ENCODE peak calls at places on chromosomes 2 and 18, in four cellular contexts. One of them, this sample, is unnamed.

GRCh38 chr2:232232915-232233314 is 145.6 kb upstream of the ALPP start:
- DNase-seq in OCI-LY7: no peak
- DNase-seq in activated CD4-positive, alpha-beta T cell treated with anti-CD3 and anti-CD28 coated beads, Interleukin-2, amount 50 U/mL, for 24 hours: no peak
- DNase-seq in cardiac muscle cell: no peak
- DNase-seq in this sample: no peak

GRCh38 chr2:101493074-101493473 is 18.2 kb upstream of the RFX8 start:
- DNase-seq in cardiac muscle cell: no peak
- DNase-seq in activated CD4-positive, alpha-beta T cell treated with anti-CD3 and anti-CD28 coated beads, Interleukin-2, amount 50 U/mL, for 24 hours: no peak
- DNase-seq in OCI-LY7: no peak
- DNase-seq in this sample: no peak

GRCh38 chr2:234003972-234004617 is 46.4 kb upstream of the SPP2 start:
- DNase-seq in activated CD4-positive, alpha-beta T cell treated with anti-CD3 and anti-CD28 coated beads, Interleukin-2, amount 50 U/mL, for 24 hours: no peak
- DNase-seq in cardiac muscle cell: peak
- DNase-seq in OCI-LY7: no peak
- DNase-seq in this sample: peak

GRCh38 chr18:45227004-45227403 is 388.3 kb upstream of the SLC14A2 start:
- DNase-seq in activated CD4-positive, alpha-beta T cell treated with anti-CD3 and anti-CD28 coated beads, Interleukin-2, amount 50 U/mL, for 24 hours: no peak
- DNase-seq in cardiac muscle cell: no peak
- DNase-seq in OCI-LY7: no peak
- DNase-seq in this sample: no peak

GRCh38 chr2:164920430-164920829 is 34.9 kb downstream of the SLC38A11 start:
- DNase-seq in OCI-LY7: no peak
- DNase-seq in cardiac muscle cell: peak
- DNase-seq in activated CD4-positive, alpha-beta T cell treated with anti-CD3 and anti-CD28 coated beads, Interleukin-2, amount 50 U/mL, for 24 hours: no peak
- DNase-seq in this sample: peak

GRCh38 chr2:105357122-105357521 is 19.8 kb downstream of the C2orf49 start:
- DNase-seq in cardiac muscle cell: no peak
- DNase-seq in activated CD4-positive, alpha-beta T cell treated with anti-CD3 and anti-CD28 coated beads, Interleukin-2, amount 50 U/mL, for 24 hours: no peak
- DNase-seq in OCI-LY7: no peak
- DNase-seq in this sample: no peak

GRCh38 chr2:232422051-232422450 is 15.4 kb downstream of the ALPG start:
- DNase-seq in activated CD4-positive, alpha-beta T cell treated with anti-CD3 and anti-CD28 coated beads, Interleukin-2, amount 50 U/mL, for 24 hours: no peak
- DNase-seq in cardiac muscle cell: no peak
- DNase-seq in OCI-LY7: no peak
- DNase-seq in this sample: no peak

GRCh38 chr2:86068098-86069047 is 37.3 kb downstream of the POLR1A start:
- DNase-seq in activated CD4-positive, alpha-beta T cell treated with anti-CD3 and anti-CD28 coated beads, Interleukin-2, amount 50 U/mL, for 24 hours: no peak
- DNase-seq in OCI-LY7: peak
- DNase-seq in cardiac muscle cell: no peak
- DNase-seq in this sample: no peak

GRCh38 chr2:28360742-28361293 is 31.8 kb upstream of the FOSL2 start:
- DNase-seq in cardiac muscle cell: peak
- DNase-seq in OCI-LY7: no peak
- DNase-seq in activated CD4-positive, alpha-beta T cell treated with anti-CD3 and anti-CD28 coated beads, Interleukin-2, amount 50 U/mL, for 24 hours: no peak
- DNase-seq in this sample: no peak

GRCh38 chr2:218028562-218029348 is 26.0 kb upstream of the TNS1 start:
- DNase-seq in cardiac muscle cell: no peak
- DNase-seq in activated CD4-positive, alpha-beta T cell treated with anti-CD3 and anti-CD28 coated beads, Interleukin-2, amount 50 U/mL, for 24 hours: no peak
- DNase-seq in OCI-LY7: no peak
- DNase-seq in this sample: no peak

GRCh38 chr18:21242141-21243040 is at the start of gene GREB1L:
- DNase-seq in activated CD4-positive, alpha-beta T cell treated with anti-CD3 and anti-CD28 coated beads, Interleukin-2, amount 50 U/mL, for 24 hours: no peak
- DNase-seq in cardiac muscle cell: peak
- DNase-seq in OCI-LY7: no peak
- DNase-seq in this sample: peak

GRCh38 chr2:119349289-119349688 is 17.3 kb downstream of the C2orf76 start:
- DNase-seq in cardiac muscle cell: no peak
- DNase-seq in OCI-LY7: no peak
- DNase-seq in activated CD4-positive, alpha-beta T cell treated with anti-CD3 and anti-CD28 coated beads, Interleukin-2, amount 50 U/mL, for 24 hours: no peak
- DNase-seq in this sample: no peak

GRCh38 chr2:57443985-57444501 is 602.6 kb upstream of the VRK2 start:
- DNase-seq in cardiac muscle cell: no peak
- DNase-seq in OCI-LY7: no peak
- DNase-seq in activated CD4-positive, alpha-beta T cell treated with anti-CD3 and anti-CD28 coated beads, Interleukin-2, amount 50 U/mL, for 24 hours: no peak
- DNase-seq in this sample: no peak

GRCh38 chr2:60891175-60891574 is 9.8 kb downstream of the REL start:
- DNase-seq in OCI-LY7: no peak
- DNase-seq in cardiac muscle cell: no peak
- DNase-seq in activated CD4-positive, alpha-beta T cell treated with anti-CD3 and anti-CD28 coated beads, Interleukin-2, amount 50 U/mL, for 24 hours: no peak
- DNase-seq in this sample: no peak

GRCh38 chr2:205139822-205140612 is 542.3 kb upstream of the NRP2 start:
- DNase-seq in OCI-LY7: no peak
- DNase-seq in activated CD4-positive, alpha-beta T cell treated with anti-CD3 and anti-CD28 coated beads, Interleukin-2, amount 50 U/mL, for 24 hours: no peak
- DNase-seq in cardiac muscle cell: no peak
- DNase-seq in this sample: no peak

GRCh38 chr2:44087714-44088092 is 81.0 kb upstream of the PPM1B start:
- DNase-seq in activated CD4-positive, alpha-beta T cell treated with anti-CD3 and anti-CD28 coated beads, Interleukin-2, amount 50 U/mL, for 24 hours: no peak
- DNase-seq in cardiac muscle cell: no peak
- DNase-seq in OCI-LY7: no peak
- DNase-seq in this sample: no peak

GRCh38 chr2:180376076-180376475 is 369.0 kb upstream of the CWC22 start:
- DNase-seq in activated CD4-positive, alpha-beta T cell treated with anti-CD3 and anti-CD28 coated beads, Interleukin-2, amount 50 U/mL, for 24 hours: no peak
- DNase-seq in OCI-LY7: no peak
- DNase-seq in cardiac muscle cell: peak
- DNase-seq in this sample: no peak

GRCh38 chr18:70234667-70235459 is 29.4 kb upstream of the RTTN start:
- DNase-seq in cardiac muscle cell: peak
- DNase-seq in activated CD4-positive, alpha-beta T cell treated with anti-CD3 and anti-CD28 coated beads, Interleukin-2, amount 50 U/mL, for 24 hours: no peak
- DNase-seq in OCI-LY7: no peak
- DNase-seq in this sample: peak

GRCh38 chr2:124975224-124975623 is 950.1 kb downstream of the CNTNAP5 start:
- DNase-seq in cardiac muscle cell: no peak
- DNase-seq in activated CD4-positive, alpha-beta T cell treated with anti-CD3 and anti-CD28 coated beads, Interleukin-2, amount 50 U/mL, for 24 hours: no peak
- DNase-seq in OCI-LY7: no peak
- DNase-seq in this sample: no peak

GRCh38 chr18:35771172-35771571 is 189.6 kb downstream of the GALNT1 start:
- DNase-seq in cardiac muscle cell: no peak
- DNase-seq in activated CD4-positive, alpha-beta T cell treated with anti-CD3 and anti-CD28 coated beads, Interleukin-2, amount 50 U/mL, for 24 hours: no peak
- DNase-seq in OCI-LY7: no peak
- DNase-seq in this sample: no peak

GRCh38 chr18:36132756-36133155 is 3.1 kb downstream of the ELP2 start:
- DNase-seq in cardiac muscle cell: no peak
- DNase-seq in activated CD4-positive, alpha-beta T cell treated with anti-CD3 and anti-CD28 coated beads, Interleukin-2, amount 50 U/mL, for 24 hours: no peak
- DNase-seq in OCI-LY7: peak
- DNase-seq in this sample: no peak

GRCh38 chr18:52813637-52814416 is 473.8 kb downstream of the DCC start:
- DNase-seq in activated CD4-positive, alpha-beta T cell treated with anti-CD3 and anti-CD28 coated beads, Interleukin-2, amount 50 U/mL, for 24 hours: no peak
- DNase-seq in OCI-LY7: no peak
- DNase-seq in cardiac muscle cell: no peak
- DNase-seq in this sample: no peak

GRCh38 chr2:96831679-96832078 is 12.1 kb downstream of the ANKRD23 start:
- DNase-seq in activated CD4-positive, alpha-beta T cell treated with anti-CD3 and anti-CD28 coated beads, Interleukin-2, amount 50 U/mL, for 24 hours: no peak
- DNase-seq in cardiac muscle cell: no peak
- DNase-seq in OCI-LY7: no peak
- DNase-seq in this sample: no peak

GRCh38 chr18:51196116-51196810 is 1.2 kb downstream of the MEX3C start:
- DNase-seq in cardiac muscle cell: peak
- DNase-seq in OCI-LY7: peak
- DNase-seq in activated CD4-positive, alpha-beta T cell treated with anti-CD3 and anti-CD28 coated beads, Interleukin-2, amount 50 U/mL, for 24 hours: peak
- DNase-seq in this sample: no peak

GRCh38 chr18:697771-698170 is 14.7 kb downstream of the ENOSF1 start:
- DNase-seq in cardiac muscle cell: no peak
- DNase-seq in OCI-LY7: no peak
- DNase-seq in activated CD4-positive, alpha-beta T cell treated with anti-CD3 and anti-CD28 coated beads, Interleukin-2, amount 50 U/mL, for 24 hours: no peak
- DNase-seq in this sample: no peak

GRCh38 chr2:180907731-180908130 is 72.7 kb upstream of the UBE2E3 start:
- DNase-seq in activated CD4-positive, alpha-beta T cell treated with anti-CD3 and anti-CD28 coated beads, Interleukin-2, amount 50 U/mL, for 24 hours: no peak
- DNase-seq in OCI-LY7: no peak
- DNase-seq in cardiac muscle cell: peak
- DNase-seq in this sample: no peak

GRCh38 chr2:166573393-166573792 is 79.3 kb upstream of the SCN7A start:
- DNase-seq in cardiac muscle cell: peak
- DNase-seq in OCI-LY7: no peak
- DNase-seq in activated CD4-positive, alpha-beta T cell treated with anti-CD3 and anti-CD28 coated beads, Interleukin-2, amount 50 U/mL, for 24 hours: no peak
- DNase-seq in this sample: peak

GRCh38 chr2:37671013-37671815 is at the start of gene CDC42EP3:
- DNase-seq in OCI-LY7: peak
- DNase-seq in cardiac muscle cell: peak
- DNase-seq in activated CD4-positive, alpha-beta T cell treated with anti-CD3 and anti-CD28 coated beads, Interleukin-2, amount 50 U/mL, for 24 hours: peak
- DNase-seq in this sample: peak

GRCh38 chr2:201891676-201892075 is 85.3 kb downstream of the CDK15 start:
- DNase-seq in activated CD4-positive, alpha-beta T cell treated with anti-CD3 and anti-CD28 coated beads, Interleukin-2, amount 50 U/mL, for 24 hours: no peak
- DNase-seq in OCI-LY7: no peak
- DNase-seq in cardiac muscle cell: no peak
- DNase-seq in this sample: no peak

GRCh38 chr2:27802547-27802946 is 31.0 kb downstream of the MRPL33 start:
- DNase-seq in OCI-LY7: no peak
- DNase-seq in activated CD4-positive, alpha-beta T cell treated with anti-CD3 and anti-CD28 coated beads, Interleukin-2, amount 50 U/mL, for 24 hours: no peak
- DNase-seq in cardiac muscle cell: no peak
- DNase-seq in this sample: peak

This sample was measured in NCI-H460.